ENCODE peak calls at places on chromosomes 11 and 22, in ten cellular contexts. One of them, this sample, is unnamed.

GRCh38 chr11:96817488-96817887 is 427.7 kb downstream of the JRKL start:
- DNase-seq in stimulated activated CD8-positive, alpha-beta memory T cell treated with anti-CD3 and anti-CD28 coated beads, Interleukin-4, amount 100 ng/mL, for 48 hours: no peak
- DNase-seq in stromal cell of bone marrow: peak
- DNase-seq in iPS-NIHi11: no peak
- DNase-seq in skeletal muscle cell: no peak
- DNase-seq in T-helper 1 cell: no peak
- DNase-seq in cardiac septum: no peak
- DNase-seq in lower leg skin: no peak
- DNase-seq in Caco-2: no peak
- DNase-seq in H4: no peak
- DNase-seq in this sample: no peak

GRCh38 chr11:23859087-23859486 is 637.8 kb upstream of the LUZP2 start:
- DNase-seq in stimulated activated CD8-positive, alpha-beta memory T cell treated with anti-CD3 and anti-CD28 coated beads, Interleukin-4, amount 100 ng/mL, for 48 hours: no peak
- DNase-seq in stromal cell of bone marrow: no peak
- DNase-seq in iPS-NIHi11: no peak
- DNase-seq in skeletal muscle cell: no peak
- DNase-seq in T-helper 1 cell: no peak
- DNase-seq in cardiac septum: no peak
- DNase-seq in lower leg skin: no peak
- DNase-seq in Caco-2: no peak
- DNase-seq in H4: no peak
- DNase-seq in this sample: no peak

GRCh38 chr22:19568337-19569311 is 44.4 kb upstream of the CLDN5 start:
- DNase-seq in stimulated activated CD8-positive, alpha-beta memory T cell treated with anti-CD3 and anti-CD28 coated beads, Interleukin-4, amount 100 ng/mL, for 48 hours: no peak
- DNase-seq in stromal cell of bone marrow: peak
- DNase-seq in iPS-NIHi11: no peak
- DNase-seq in skeletal muscle cell: peak
- DNase-seq in T-helper 1 cell: no peak
- DNase-seq in cardiac septum: no peak
- DNase-seq in lower leg skin: no peak
- DNase-seq in Caco-2: no peak
- DNase-seq in H4: no peak
- DNase-seq in this sample: no peak

GRCh38 chr11:1746956-1747752 is 3.2 kb downstream of the IFITM10 start:
- DNase-seq in stimulated activated CD8-positive, alpha-beta memory T cell treated with anti-CD3 and anti-CD28 coated beads, Interleukin-4, amount 100 ng/mL, for 48 hours: no peak
- DNase-seq in stromal cell of bone marrow: no peak
- DNase-seq in iPS-NIHi11: no peak
- DNase-seq in skeletal muscle cell: no peak
- DNase-seq in T-helper 1 cell: no peak
- DNase-seq in cardiac septum: no peak
- DNase-seq in lower leg skin: peak
- DNase-seq in Caco-2: no peak
- DNase-seq in H4: no peak
- DNase-seq in this sample: no peak

GRCh38 chr11:126082251-126083109 is 19.8 kb upstream of the CDON start:
- DNase-seq in stimulated activated CD8-positive, alpha-beta memory T cell treated with anti-CD3 and anti-CD28 coated beads, Interleukin-4, amount 100 ng/mL, for 48 hours: no peak
- DNase-seq in stromal cell of bone marrow: no peak
- DNase-seq in iPS-NIHi11: peak
- DNase-seq in skeletal muscle cell: no peak
- DNase-seq in T-helper 1 cell: no peak
- DNase-seq in cardiac septum: no peak
- DNase-seq in lower leg skin: peak
- DNase-seq in Caco-2: no peak
- DNase-seq in H4: no peak
- DNase-seq in this sample: no peak

GRCh38 chr11:2564588-2565440 is 120.0 kb downstream of the KCNQ1 start:
- DNase-seq in stimulated activated CD8-positive, alpha-beta memory T cell treated with anti-CD3 and anti-CD28 coated beads, Interleukin-4, amount 100 ng/mL, for 48 hours: no peak
- DNase-seq in stromal cell of bone marrow: no peak
- DNase-seq in iPS-NIHi11: no peak
- DNase-seq in skeletal muscle cell: no peak
- DNase-seq in T-helper 1 cell: no peak
- DNase-seq in cardiac septum: peak
- DNase-seq in lower leg skin: no peak
- DNase-seq in Caco-2: no peak
- DNase-seq in H4: no peak
- DNase-seq in this sample: no peak

GRCh38 chr11:13225058-13226001 is 52.3 kb upstream of the BMAL1 start:
- DNase-seq in stimulated activated CD8-positive, alpha-beta memory T cell treated with anti-CD3 and anti-CD28 coated beads, Interleukin-4, amount 100 ng/mL, for 48 hours: no peak
- DNase-seq in stromal cell of bone marrow: no peak
- DNase-seq in iPS-NIHi11: no peak
- DNase-seq in skeletal muscle cell: no peak
- DNase-seq in T-helper 1 cell: no peak
- DNase-seq in cardiac septum: no peak
- DNase-seq in lower leg skin: no peak
- DNase-seq in Caco-2: no peak
- DNase-seq in H4: no peak
- DNase-seq in this sample: no peak

GRCh38 chr11:47766363-47767227 is 546 bp downstream of the FNBP4 start:
- DNase-seq in stimulated activated CD8-positive, alpha-beta memory T cell treated with anti-CD3 and anti-CD28 coated beads, Interleukin-4, amount 100 ng/mL, for 48 hours: peak
- DNase-seq in stromal cell of bone marrow: peak
- DNase-seq in iPS-NIHi11: no peak
- DNase-seq in skeletal muscle cell: peak
- DNase-seq in T-helper 1 cell: peak
- DNase-seq in cardiac septum: peak
- DNase-seq in lower leg skin: peak
- DNase-seq in Caco-2: peak
- DNase-seq in H4: peak
- DNase-seq in this sample: peak

GRCh38 chr11:1947592-1948237 is 583 bp downstream of the MRPL23 start:
- DNase-seq in stimulated activated CD8-positive, alpha-beta memory T cell treated with anti-CD3 and anti-CD28 coated beads, Interleukin-4, amount 100 ng/mL, for 48 hours: no peak
- DNase-seq in stromal cell of bone marrow: no peak
- DNase-seq in iPS-NIHi11: no peak
- DNase-seq in skeletal muscle cell: no peak
- DNase-seq in T-helper 1 cell: no peak
- DNase-seq in cardiac septum: no peak
- DNase-seq in lower leg skin: no peak
- DNase-seq in Caco-2: no peak
- DNase-seq in H4: no peak
- DNase-seq in this sample: no peak

GRCh38 chr22:23970201-23970641 is 3.5 kb downstream of the DDTL start:
- DNase-seq in stimulated activated CD8-positive, alpha-beta memory T cell treated with anti-CD3 and anti-CD28 coated beads, Interleukin-4, amount 100 ng/mL, for 48 hours: no peak
- DNase-seq in stromal cell of bone marrow: no peak
- DNase-seq in iPS-NIHi11: no peak
- DNase-seq in skeletal muscle cell: no peak
- DNase-seq in T-helper 1 cell: no peak
- DNase-seq in cardiac septum: no peak
- DNase-seq in lower leg skin: no peak
- DNase-seq in Caco-2: no peak
- DNase-seq in H4: no peak
- DNase-seq in this sample: no peak

GRCh38 chr11:62148271-62148980 is 24.6 kb downstream of the INCENP start:
- DNase-seq in stimulated activated CD8-positive, alpha-beta memory T cell treated with anti-CD3 and anti-CD28 coated beads, Interleukin-4, amount 100 ng/mL, for 48 hours: peak
- DNase-seq in stromal cell of bone marrow: no peak
- DNase-seq in iPS-NIHi11: no peak
- DNase-seq in skeletal muscle cell: no peak
- DNase-seq in T-helper 1 cell: no peak
- DNase-seq in cardiac septum: peak
- DNase-seq in lower leg skin: peak
- DNase-seq in Caco-2: no peak
- DNase-seq in H4: no peak
- DNase-seq in this sample: no peak

GRCh38 chr22:26939466-26939865 is 282.1 kb downstream of the MIAT start:
- DNase-seq in stimulated activated CD8-positive, alpha-beta memory T cell treated with anti-CD3 and anti-CD28 coated beads, Interleukin-4, amount 100 ng/mL, for 48 hours: no peak
- DNase-seq in stromal cell of bone marrow: no peak
- DNase-seq in iPS-NIHi11: no peak
- DNase-seq in skeletal muscle cell: no peak
- DNase-seq in T-helper 1 cell: no peak
- DNase-seq in cardiac septum: no peak
- DNase-seq in lower leg skin: peak
- DNase-seq in Caco-2: no peak
- DNase-seq in H4: no peak
- DNase-seq in this sample: no peak

GRCh38 chr11:78645226-78646202 is 70.8 kb upstream of the NARS2 start:
- DNase-seq in stimulated activated CD8-positive, alpha-beta memory T cell treated with anti-CD3 and anti-CD28 coated beads, Interleukin-4, amount 100 ng/mL, for 48 hours: peak
- DNase-seq in stromal cell of bone marrow: peak
- DNase-seq in iPS-NIHi11: peak
- DNase-seq in skeletal muscle cell: no peak
- DNase-seq in T-helper 1 cell: peak
- DNase-seq in cardiac septum: no peak
- DNase-seq in lower leg skin: peak
- DNase-seq in Caco-2: peak
- DNase-seq in H4: peak
- DNase-seq in this sample: peak

GRCh38 chr11:104275992-104276391 is 112.0 kb upstream of the PDGFD start:
- DNase-seq in stimulated activated CD8-positive, alpha-beta memory T cell treated with anti-CD3 and anti-CD28 coated beads, Interleukin-4, amount 100 ng/mL, for 48 hours: no peak
- DNase-seq in stromal cell of bone marrow: no peak
- DNase-seq in iPS-NIHi11: no peak
- DNase-seq in skeletal muscle cell: peak
- DNase-seq in T-helper 1 cell: no peak
- DNase-seq in cardiac septum: no peak
- DNase-seq in lower leg skin: no peak
- DNase-seq in Caco-2: no peak
- DNase-seq in H4: peak
- DNase-seq in this sample: no peak

GRCh38 chr22:30159561-30160353 is 79.5 kb downstream of the HORMAD2 start:
- DNase-seq in stimulated activated CD8-positive, alpha-beta memory T cell treated with anti-CD3 and anti-CD28 coated beads, Interleukin-4, amount 100 ng/mL, for 48 hours: no peak
- DNase-seq in stromal cell of bone marrow: peak
- DNase-seq in iPS-NIHi11: no peak
- DNase-seq in skeletal muscle cell: peak
- DNase-seq in T-helper 1 cell: no peak
- DNase-seq in cardiac septum: no peak
- DNase-seq in lower leg skin: no peak
- DNase-seq in Caco-2: peak
- DNase-seq in H4: peak
- DNase-seq in this sample: peak

GRCh38 chr11:82315093-82315492 is 418.6 kb downstream of the FAM181B start:
- DNase-seq in stimulated activated CD8-positive, alpha-beta memory T cell treated with anti-CD3 and anti-CD28 coated beads, Interleukin-4, amount 100 ng/mL, for 48 hours: no peak
- DNase-seq in stromal cell of bone marrow: no peak
- DNase-seq in iPS-NIHi11: peak
- DNase-seq in skeletal muscle cell: no peak
- DNase-seq in T-helper 1 cell: no peak
- DNase-seq in cardiac septum: no peak
- DNase-seq in lower leg skin: no peak
- DNase-seq in Caco-2: peak
- DNase-seq in H4: peak
- DNase-seq in this sample: peak

GRCh38 chr11:63614136-63614664 is at the start of gene PLAAT3:
- DNase-seq in stimulated activated CD8-positive, alpha-beta memory T cell treated with anti-CD3 and anti-CD28 coated beads, Interleukin-4, amount 100 ng/mL, for 48 hours: peak
- DNase-seq in stromal cell of bone marrow: no peak
- DNase-seq in iPS-NIHi11: peak
- DNase-seq in skeletal muscle cell: no peak
- DNase-seq in T-helper 1 cell: peak
- DNase-seq in cardiac septum: peak
- DNase-seq in lower leg skin: peak
- DNase-seq in Caco-2: peak
- DNase-seq in H4: no peak
- DNase-seq in this sample: peak

GRCh38 chr22:28943501-28943879 is 60.1 kb downstream of the ZNRF3 start:
- DNase-seq in stimulated activated CD8-positive, alpha-beta memory T cell treated with anti-CD3 and anti-CD28 coated beads, Interleukin-4, amount 100 ng/mL, for 48 hours: no peak
- DNase-seq in stromal cell of bone marrow: no peak
- DNase-seq in iPS-NIHi11: no peak
- DNase-seq in skeletal muscle cell: no peak
- DNase-seq in T-helper 1 cell: no peak
- DNase-seq in cardiac septum: no peak
- DNase-seq in lower leg skin: peak
- DNase-seq in Caco-2: no peak
- DNase-seq in H4: no peak
- DNase-seq in this sample: no peak

GRCh38 chr11:75100314-75100713 is 3.6 kb upstream of the OR2AT4 start:
- DNase-seq in stimulated activated CD8-positive, alpha-beta memory T cell treated with anti-CD3 and anti-CD28 coated beads, Interleukin-4, amount 100 ng/mL, for 48 hours: peak
- DNase-seq in stromal cell of bone marrow: peak
- DNase-seq in iPS-NIHi11: no peak
- DNase-seq in skeletal muscle cell: peak
- DNase-seq in T-helper 1 cell: no peak
- DNase-seq in cardiac septum: no peak
- DNase-seq in lower leg skin: no peak
- DNase-seq in Caco-2: no peak
- DNase-seq in H4: peak
- DNase-seq in this sample: peak

GRCh38 chr11:74696932-74697687 is 34.1 kb downstream of the CHRDL2 start:
- DNase-seq in stimulated activated CD8-positive, alpha-beta memory T cell treated with anti-CD3 and anti-CD28 coated beads, Interleukin-4, amount 100 ng/mL, for 48 hours: no peak
- DNase-seq in stromal cell of bone marrow: peak
- DNase-seq in iPS-NIHi11: peak
- DNase-seq in skeletal muscle cell: peak
- DNase-seq in T-helper 1 cell: no peak
- DNase-seq in cardiac septum: peak
- DNase-seq in lower leg skin: peak
- DNase-seq in Caco-2: peak
- DNase-seq in H4: peak
- DNase-seq in this sample: no peak

GRCh38 chr11:72006309-72007088 is 7.8 kb downstream of the IL18BP start:
- DNase-seq in stimulated activated CD8-positive, alpha-beta memory T cell treated with anti-CD3 and anti-CD28 coated beads, Interleukin-4, amount 100 ng/mL, for 48 hours: no peak
- DNase-seq in stromal cell of bone marrow: no peak
- DNase-seq in iPS-NIHi11: no peak
- DNase-seq in skeletal muscle cell: no peak
- DNase-seq in T-helper 1 cell: no peak
- DNase-seq in cardiac septum: no peak
- DNase-seq in lower leg skin: no peak
- DNase-seq in Caco-2: no peak
- DNase-seq in H4: no peak
- DNase-seq in this sample: no peak

GRCh38 chr11:75147875-75148263 is 3.0 kb upstream of the SLCO2B1 start:
- DNase-seq in stimulated activated CD8-positive, alpha-beta memory T cell treated with anti-CD3 and anti-CD28 coated beads, Interleukin-4, amount 100 ng/mL, for 48 hours: no peak
- DNase-seq in stromal cell of bone marrow: no peak
- DNase-seq in iPS-NIHi11: no peak
- DNase-seq in skeletal muscle cell: no peak
- DNase-seq in T-helper 1 cell: no peak
- DNase-seq in cardiac septum: no peak
- DNase-seq in lower leg skin: peak
- DNase-seq in Caco-2: no peak
- DNase-seq in H4: no peak
- DNase-seq in this sample: no peak

GRCh38 chr11:2792376-2793250 is 92.8 kb upstream of the KCNQ1OT1 start:
- DNase-seq in stimulated activated CD8-positive, alpha-beta memory T cell treated with anti-CD3 and anti-CD28 coated beads, Interleukin-4, amount 100 ng/mL, for 48 hours: no peak
- DNase-seq in stromal cell of bone marrow: no peak
- DNase-seq in iPS-NIHi11: no peak
- DNase-seq in skeletal muscle cell: no peak
- DNase-seq in T-helper 1 cell: no peak
- DNase-seq in cardiac septum: peak
- DNase-seq in lower leg skin: peak
- DNase-seq in Caco-2: no peak
- DNase-seq in H4: no peak
- DNase-seq in this sample: no peak

GRCh38 chr11:17762309-17762974 is 27.9 kb downstream of the KCNC1 start:
- DNase-seq in stimulated activated CD8-positive, alpha-beta memory T cell treated with anti-CD3 and anti-CD28 coated beads, Interleukin-4, amount 100 ng/mL, for 48 hours: no peak
- DNase-seq in stromal cell of bone marrow: no peak
- DNase-seq in iPS-NIHi11: no peak
- DNase-seq in skeletal muscle cell: no peak
- DNase-seq in T-helper 1 cell: no peak
- DNase-seq in cardiac septum: no peak
- DNase-seq in lower leg skin: no peak
- DNase-seq in Caco-2: no peak
- DNase-seq in H4: no peak
- DNase-seq in this sample: no peak

GRCh38 chr11:105333153-105333552 is 193.6 kb upstream of the CARD18 start:
- DNase-seq in stimulated activated CD8-positive, alpha-beta memory T cell treated with anti-CD3 and anti-CD28 coated beads, Interleukin-4, amount 100 ng/mL, for 48 hours: no peak
- DNase-seq in stromal cell of bone marrow: no peak
- DNase-seq in iPS-NIHi11: no peak
- DNase-seq in skeletal muscle cell: no peak
- DNase-seq in T-helper 1 cell: no peak
- DNase-seq in cardiac septum: no peak
- DNase-seq in lower leg skin: no peak
- DNase-seq in Caco-2: no peak
- DNase-seq in H4: no peak
- DNase-seq in this sample: no peak

GRCh38 chr11:3120071-3120792 is 44.9 kb downstream of the OSBPL5 start:
- DNase-seq in stimulated activated CD8-positive, alpha-beta memory T cell treated with anti-CD3 and anti-CD28 coated beads, Interleukin-4, amount 100 ng/mL, for 48 hours: no peak
- DNase-seq in stromal cell of bone marrow: no peak
- DNase-seq in iPS-NIHi11: no peak
- DNase-seq in skeletal muscle cell: no peak
- DNase-seq in T-helper 1 cell: no peak
- DNase-seq in cardiac septum: peak
- DNase-seq in lower leg skin: peak
- DNase-seq in Caco-2: no peak
- DNase-seq in H4: no peak
- DNase-seq in this sample: no peak

GRCh38 chr22:44181912-44182590 is 1.3 kb downstream of the PARVG start:
- DNase-seq in stimulated activated CD8-positive, alpha-beta memory T cell treated with anti-CD3 and anti-CD28 coated beads, Interleukin-4, amount 100 ng/mL, for 48 hours: peak
- DNase-seq in stromal cell of bone marrow: no peak
- DNase-seq in iPS-NIHi11: no peak
- DNase-seq in skeletal muscle cell: no peak
- DNase-seq in T-helper 1 cell: no peak
- DNase-seq in cardiac septum: no peak
- DNase-seq in lower leg skin: no peak
- DNase-seq in Caco-2: no peak
- DNase-seq in H4: no peak
- DNase-seq in this sample: no peak

GRCh38 chr11:49424136-49424535 is 215.7 kb upstream of the FOLH1 start:
- DNase-seq in stimulated activated CD8-positive, alpha-beta memory T cell treated with anti-CD3 and anti-CD28 coated beads, Interleukin-4, amount 100 ng/mL, for 48 hours: no peak
- DNase-seq in stromal cell of bone marrow: no peak
- DNase-seq in iPS-NIHi11: no peak
- DNase-seq in skeletal muscle cell: no peak
- DNase-seq in T-helper 1 cell: no peak
- DNase-seq in cardiac septum: no peak
- DNase-seq in lower leg skin: no peak
- DNase-seq in Caco-2: no peak
- DNase-seq in H4: no peak
- DNase-seq in this sample: no peak

This sample was measured in HuH-7.